ENCODE peak calls at places on chromosomes 5 and 9, in nine cellular contexts. One of them, this sample, is unnamed.

GRCh38 chr9:97889941-97890557 is 32.3 kb downstream of the TRMO start:
- DNase-seq in activated effector memory CD4-positive, alpha-beta T cell treated with Interleukin-2 at 50 U/mL for 16 hours: peak
- DNase-seq in stimulated activated CD4-positive, alpha-beta T cell treated with anti-CD3 and anti-CD28 coated beads, Interleukin-15, amount 100 ng/mL, for 24 hours: peak
- DNase-seq in LNCaP clone FGC: no peak
- DNase-seq in right lobe of liver: no peak
- DNase-seq in fibroblast of pulmonary artery: no peak
- DNase-seq in AG04449: no peak
- DNase-seq in HFFc6: peak
- DNase-seq in HCT116: no peak
- DNase-seq in this sample: peak

GRCh38 chr9:102483666-102484065 is 511.5 kb upstream of the CYLC2 start:
- DNase-seq in activated effector memory CD4-positive, alpha-beta T cell treated with Interleukin-2 at 50 U/mL for 16 hours: no peak
- DNase-seq in stimulated activated CD4-positive, alpha-beta T cell treated with anti-CD3 and anti-CD28 coated beads, Interleukin-15, amount 100 ng/mL, for 24 hours: no peak
- DNase-seq in LNCaP clone FGC: no peak
- DNase-seq in right lobe of liver: no peak
- DNase-seq in fibroblast of pulmonary artery: no peak
- DNase-seq in AG04449: no peak
- DNase-seq in HFFc6: no peak
- DNase-seq in HCT116: no peak
- DNase-seq in this sample: no peak

GRCh38 chr5:93359296-93359957 is 221.6 kb downstream of the NR2F1-AS1 start:
- DNase-seq in activated effector memory CD4-positive, alpha-beta T cell treated with Interleukin-2 at 50 U/mL for 16 hours: no peak
- DNase-seq in stimulated activated CD4-positive, alpha-beta T cell treated with anti-CD3 and anti-CD28 coated beads, Interleukin-15, amount 100 ng/mL, for 24 hours: no peak
- DNase-seq in LNCaP clone FGC: peak
- DNase-seq in right lobe of liver: no peak
- DNase-seq in fibroblast of pulmonary artery: peak
- DNase-seq in AG04449: no peak
- DNase-seq in HFFc6: peak
- DNase-seq in HCT116: peak
- DNase-seq in this sample: no peak

GRCh38 chr5:89769975-89770374 is 639.6 kb downstream of the CETN3 start:
- DNase-seq in activated effector memory CD4-positive, alpha-beta T cell treated with Interleukin-2 at 50 U/mL for 16 hours: no peak
- DNase-seq in stimulated activated CD4-positive, alpha-beta T cell treated with anti-CD3 and anti-CD28 coated beads, Interleukin-15, amount 100 ng/mL, for 24 hours: no peak
- DNase-seq in LNCaP clone FGC: no peak
- DNase-seq in right lobe of liver: no peak
- DNase-seq in fibroblast of pulmonary artery: peak
- DNase-seq in AG04449: peak
- DNase-seq in HFFc6: no peak
- DNase-seq in HCT116: peak
- DNase-seq in this sample: no peak

GRCh38 chr9:121748080-121748479 is 96.6 kb downstream of the DAB2IP start:
- DNase-seq in activated effector memory CD4-positive, alpha-beta T cell treated with Interleukin-2 at 50 U/mL for 16 hours: no peak
- DNase-seq in stimulated activated CD4-positive, alpha-beta T cell treated with anti-CD3 and anti-CD28 coated beads, Interleukin-15, amount 100 ng/mL, for 24 hours: no peak
- DNase-seq in LNCaP clone FGC: no peak
- DNase-seq in right lobe of liver: no peak
- DNase-seq in fibroblast of pulmonary artery: no peak
- DNase-seq in AG04449: no peak
- DNase-seq in HFFc6: no peak
- DNase-seq in HCT116: no peak
- DNase-seq in this sample: no peak

GRCh38 chr5:93162201-93162654 is 418.8 kb downstream of the NR2F1-AS1 start:
- DNase-seq in activated effector memory CD4-positive, alpha-beta T cell treated with Interleukin-2 at 50 U/mL for 16 hours: no peak
- DNase-seq in stimulated activated CD4-positive, alpha-beta T cell treated with anti-CD3 and anti-CD28 coated beads, Interleukin-15, amount 100 ng/mL, for 24 hours: no peak
- DNase-seq in LNCaP clone FGC: no peak
- DNase-seq in right lobe of liver: no peak
- DNase-seq in fibroblast of pulmonary artery: peak
- DNase-seq in AG04449: no peak
- DNase-seq in HFFc6: peak
- DNase-seq in HCT116: peak
- DNase-seq in this sample: no peak

GRCh38 chr9:38008168-38009034 is 60.6 kb downstream of the SHB start:
- DNase-seq in activated effector memory CD4-positive, alpha-beta T cell treated with Interleukin-2 at 50 U/mL for 16 hours: no peak
- DNase-seq in stimulated activated CD4-positive, alpha-beta T cell treated with anti-CD3 and anti-CD28 coated beads, Interleukin-15, amount 100 ng/mL, for 24 hours: peak
- DNase-seq in LNCaP clone FGC: peak
- DNase-seq in right lobe of liver: peak
- DNase-seq in fibroblast of pulmonary artery: peak
- DNase-seq in AG04449: no peak
- DNase-seq in HFFc6: peak
- DNase-seq in HCT116: peak
- DNase-seq in this sample: peak

GRCh38 chr5:96015709-96016108 is 54.1 kb upstream of the ELL2 start:
- DNase-seq in activated effector memory CD4-positive, alpha-beta T cell treated with Interleukin-2 at 50 U/mL for 16 hours: no peak
- DNase-seq in stimulated activated CD4-positive, alpha-beta T cell treated with anti-CD3 and anti-CD28 coated beads, Interleukin-15, amount 100 ng/mL, for 24 hours: no peak
- DNase-seq in LNCaP clone FGC: no peak
- DNase-seq in right lobe of liver: no peak
- DNase-seq in fibroblast of pulmonary artery: no peak
- DNase-seq in AG04449: no peak
- DNase-seq in HFFc6: no peak
- DNase-seq in HCT116: no peak
- DNase-seq in this sample: no peak

GRCh38 chr9:108547736-108548135 is 308.1 kb downstream of the ACTL7B start:
- DNase-seq in activated effector memory CD4-positive, alpha-beta T cell treated with Interleukin-2 at 50 U/mL for 16 hours: no peak
- DNase-seq in stimulated activated CD4-positive, alpha-beta T cell treated with anti-CD3 and anti-CD28 coated beads, Interleukin-15, amount 100 ng/mL, for 24 hours: no peak
- DNase-seq in LNCaP clone FGC: no peak
- DNase-seq in right lobe of liver: no peak
- DNase-seq in fibroblast of pulmonary artery: no peak
- DNase-seq in AG04449: no peak
- DNase-seq in HFFc6: no peak
- DNase-seq in HCT116: no peak
- DNase-seq in this sample: no peak

GRCh38 chr5:139635606-139636206 is 12.4 kb upstream of the CXXC5 start:
- DNase-seq in activated effector memory CD4-positive, alpha-beta T cell treated with Interleukin-2 at 50 U/mL for 16 hours: no peak
- DNase-seq in stimulated activated CD4-positive, alpha-beta T cell treated with anti-CD3 and anti-CD28 coated beads, Interleukin-15, amount 100 ng/mL, for 24 hours: no peak
- DNase-seq in LNCaP clone FGC: no peak
- DNase-seq in right lobe of liver: peak
- DNase-seq in fibroblast of pulmonary artery: peak
- DNase-seq in AG04449: no peak
- DNase-seq in HFFc6: peak
- DNase-seq in HCT116: no peak
- DNase-seq in this sample: peak

GRCh38 chr5:170404398-170404797 is 15.2 kb upstream of the KCNMB1 start:
- DNase-seq in activated effector memory CD4-positive, alpha-beta T cell treated with Interleukin-2 at 50 U/mL for 16 hours: no peak
- DNase-seq in stimulated activated CD4-positive, alpha-beta T cell treated with anti-CD3 and anti-CD28 coated beads, Interleukin-15, amount 100 ng/mL, for 24 hours: no peak
- DNase-seq in LNCaP clone FGC: no peak
- DNase-seq in right lobe of liver: no peak
- DNase-seq in fibroblast of pulmonary artery: no peak
- DNase-seq in AG04449: no peak
- DNase-seq in HFFc6: no peak
- DNase-seq in HCT116: no peak
- DNase-seq in this sample: no peak

GRCh38 chr5:76041863-76042262 is 41.3 kb upstream of the SV2C start:
- DNase-seq in activated effector memory CD4-positive, alpha-beta T cell treated with Interleukin-2 at 50 U/mL for 16 hours: no peak
- DNase-seq in stimulated activated CD4-positive, alpha-beta T cell treated with anti-CD3 and anti-CD28 coated beads, Interleukin-15, amount 100 ng/mL, for 24 hours: peak
- DNase-seq in LNCaP clone FGC: no peak
- DNase-seq in right lobe of liver: no peak
- DNase-seq in fibroblast of pulmonary artery: no peak
- DNase-seq in AG04449: no peak
- DNase-seq in HFFc6: no peak
- DNase-seq in HCT116: no peak
- DNase-seq in this sample: peak

GRCh38 chr5:1249366-1250280 is 24.4 kb downstream of the SLC6A18 start:
- DNase-seq in activated effector memory CD4-positive, alpha-beta T cell treated with Interleukin-2 at 50 U/mL for 16 hours: no peak
- DNase-seq in stimulated activated CD4-positive, alpha-beta T cell treated with anti-CD3 and anti-CD28 coated beads, Interleukin-15, amount 100 ng/mL, for 24 hours: no peak
- DNase-seq in LNCaP clone FGC: no peak
- DNase-seq in right lobe of liver: no peak
- DNase-seq in fibroblast of pulmonary artery: no peak
- DNase-seq in AG04449: no peak
- DNase-seq in HFFc6: no peak
- DNase-seq in HCT116: no peak
- DNase-seq in this sample: no peak

GRCh38 chr5:151523335-151523734 is 67.8 kb downstream of the FAT2 start:
- DNase-seq in activated effector memory CD4-positive, alpha-beta T cell treated with Interleukin-2 at 50 U/mL for 16 hours: no peak
- DNase-seq in stimulated activated CD4-positive, alpha-beta T cell treated with anti-CD3 and anti-CD28 coated beads, Interleukin-15, amount 100 ng/mL, for 24 hours: peak
- DNase-seq in LNCaP clone FGC: peak
- DNase-seq in right lobe of liver: no peak
- DNase-seq in fibroblast of pulmonary artery: peak
- DNase-seq in AG04449: no peak
- DNase-seq in HFFc6: peak
- DNase-seq in HCT116: peak
- DNase-seq in this sample: peak

GRCh38 chr5:147753783-147754182 is 28.7 kb downstream of the JAKMIP2 start:
- DNase-seq in activated effector memory CD4-positive, alpha-beta T cell treated with Interleukin-2 at 50 U/mL for 16 hours: no peak
- DNase-seq in stimulated activated CD4-positive, alpha-beta T cell treated with anti-CD3 and anti-CD28 coated beads, Interleukin-15, amount 100 ng/mL, for 24 hours: no peak
- DNase-seq in LNCaP clone FGC: no peak
- DNase-seq in right lobe of liver: no peak
- DNase-seq in fibroblast of pulmonary artery: no peak
- DNase-seq in AG04449: no peak
- DNase-seq in HFFc6: no peak
- DNase-seq in HCT116: no peak
- DNase-seq in this sample: no peak

GRCh38 chr5:9892696-9893095 is 262.5 kb upstream of the TAS2R1 start:
- DNase-seq in activated effector memory CD4-positive, alpha-beta T cell treated with Interleukin-2 at 50 U/mL for 16 hours: no peak
- DNase-seq in stimulated activated CD4-positive, alpha-beta T cell treated with anti-CD3 and anti-CD28 coated beads, Interleukin-15, amount 100 ng/mL, for 24 hours: no peak
- DNase-seq in LNCaP clone FGC: no peak
- DNase-seq in right lobe of liver: no peak
- DNase-seq in fibroblast of pulmonary artery: no peak
- DNase-seq in AG04449: no peak
- DNase-seq in HFFc6: no peak
- DNase-seq in HCT116: no peak
- DNase-seq in this sample: no peak

GRCh38 chr5:172276214-172276613 is 7.3 kb downstream of the UBTD2 start:
- DNase-seq in activated effector memory CD4-positive, alpha-beta T cell treated with Interleukin-2 at 50 U/mL for 16 hours: no peak
- DNase-seq in stimulated activated CD4-positive, alpha-beta T cell treated with anti-CD3 and anti-CD28 coated beads, Interleukin-15, amount 100 ng/mL, for 24 hours: no peak
- DNase-seq in LNCaP clone FGC: no peak
- DNase-seq in right lobe of liver: no peak
- DNase-seq in fibroblast of pulmonary artery: peak
- DNase-seq in AG04449: no peak
- DNase-seq in HFFc6: peak
- DNase-seq in HCT116: no peak
- DNase-seq in this sample: no peak

GRCh38 chr5:56685503-56686217 is 129.7 kb upstream of the MAP3K1 start:
- DNase-seq in activated effector memory CD4-positive, alpha-beta T cell treated with Interleukin-2 at 50 U/mL for 16 hours: no peak
- DNase-seq in stimulated activated CD4-positive, alpha-beta T cell treated with anti-CD3 and anti-CD28 coated beads, Interleukin-15, amount 100 ng/mL, for 24 hours: no peak
- DNase-seq in LNCaP clone FGC: no peak
- DNase-seq in right lobe of liver: no peak
- DNase-seq in fibroblast of pulmonary artery: no peak
- DNase-seq in AG04449: no peak
- DNase-seq in HFFc6: no peak
- DNase-seq in HCT116: no peak
- DNase-seq in this sample: no peak

GRCh38 chr9:137083418-137084004 is 3.3 kb upstream of the MAN1B1 start:
- DNase-seq in activated effector memory CD4-positive, alpha-beta T cell treated with Interleukin-2 at 50 U/mL for 16 hours: no peak
- DNase-seq in stimulated activated CD4-positive, alpha-beta T cell treated with anti-CD3 and anti-CD28 coated beads, Interleukin-15, amount 100 ng/mL, for 24 hours: peak
- DNase-seq in LNCaP clone FGC: no peak
- DNase-seq in right lobe of liver: no peak
- DNase-seq in fibroblast of pulmonary artery: peak
- DNase-seq in AG04449: peak
- DNase-seq in HFFc6: peak
- DNase-seq in HCT116: peak
- DNase-seq in this sample: no peak

GRCh38 chr9:35736201-35736633 is 3.8 kb downstream of the CREB3 start:
- DNase-seq in activated effector memory CD4-positive, alpha-beta T cell treated with Interleukin-2 at 50 U/mL for 16 hours: peak
- DNase-seq in stimulated activated CD4-positive, alpha-beta T cell treated with anti-CD3 and anti-CD28 coated beads, Interleukin-15, amount 100 ng/mL, for 24 hours: peak
- DNase-seq in LNCaP clone FGC: no peak
- DNase-seq in right lobe of liver: no peak
- DNase-seq in fibroblast of pulmonary artery: peak
- DNase-seq in AG04449: no peak
- DNase-seq in HFFc6: peak
- DNase-seq in HCT116: peak
- DNase-seq in this sample: peak

GRCh38 chr9:77648458-77649108 is 461 bp upstream of the GNA14 start:
- DNase-seq in activated effector memory CD4-positive, alpha-beta T cell treated with Interleukin-2 at 50 U/mL for 16 hours: no peak
- DNase-seq in stimulated activated CD4-positive, alpha-beta T cell treated with anti-CD3 and anti-CD28 coated beads, Interleukin-15, amount 100 ng/mL, for 24 hours: peak
- DNase-seq in LNCaP clone FGC: peak
- DNase-seq in right lobe of liver: peak
- DNase-seq in fibroblast of pulmonary artery: peak
- DNase-seq in AG04449: no peak
- DNase-seq in HFFc6: no peak
- DNase-seq in HCT116: no peak
- DNase-seq in this sample: peak

GRCh38 chr5:177600458-177601018 is 606 bp downstream of the B4GALT7 start:
- DNase-seq in activated effector memory CD4-positive, alpha-beta T cell treated with Interleukin-2 at 50 U/mL for 16 hours: no peak
- DNase-seq in stimulated activated CD4-positive, alpha-beta T cell treated with anti-CD3 and anti-CD28 coated beads, Interleukin-15, amount 100 ng/mL, for 24 hours: no peak
- DNase-seq in LNCaP clone FGC: no peak
- DNase-seq in right lobe of liver: no peak
- DNase-seq in fibroblast of pulmonary artery: peak
- DNase-seq in AG04449: no peak
- DNase-seq in HFFc6: no peak
- DNase-seq in HCT116: no peak
- DNase-seq in this sample: no peak

GRCh38 chr9:35917261-35917660 is 8.0 kb downstream of the SPAAR start:
- DNase-seq in activated effector memory CD4-positive, alpha-beta T cell treated with Interleukin-2 at 50 U/mL for 16 hours: no peak
- DNase-seq in stimulated activated CD4-positive, alpha-beta T cell treated with anti-CD3 and anti-CD28 coated beads, Interleukin-15, amount 100 ng/mL, for 24 hours: no peak
- DNase-seq in LNCaP clone FGC: no peak
- DNase-seq in right lobe of liver: no peak
- DNase-seq in fibroblast of pulmonary artery: no peak
- DNase-seq in AG04449: no peak
- DNase-seq in HFFc6: no peak
- DNase-seq in HCT116: no peak
- DNase-seq in this sample: peak

GRCh38 chr9:2066312-2067273 is 51.4 kb downstream of the SMARCA2 start:
- DNase-seq in activated effector memory CD4-positive, alpha-beta T cell treated with Interleukin-2 at 50 U/mL for 16 hours: no peak
- DNase-seq in stimulated activated CD4-positive, alpha-beta T cell treated with anti-CD3 and anti-CD28 coated beads, Interleukin-15, amount 100 ng/mL, for 24 hours: no peak
- DNase-seq in LNCaP clone FGC: peak
- DNase-seq in right lobe of liver: no peak
- DNase-seq in fibroblast of pulmonary artery: peak
- DNase-seq in AG04449: no peak
- DNase-seq in HFFc6: peak
- DNase-seq in HCT116: no peak
- DNase-seq in this sample: peak

GRCh38 chr5:57627661-57628060 is 145.1 kb upstream of the ACTBL2 start:
- DNase-seq in activated effector memory CD4-positive, alpha-beta T cell treated with Interleukin-2 at 50 U/mL for 16 hours: no peak
- DNase-seq in stimulated activated CD4-positive, alpha-beta T cell treated with anti-CD3 and anti-CD28 coated beads, Interleukin-15, amount 100 ng/mL, for 24 hours: no peak
- DNase-seq in LNCaP clone FGC: no peak
- DNase-seq in right lobe of liver: no peak
- DNase-seq in fibroblast of pulmonary artery: no peak
- DNase-seq in AG04449: no peak
- DNase-seq in HFFc6: no peak
- DNase-seq in HCT116: no peak
- DNase-seq in this sample: no peak

GRCh38 chr9:127522727-127523126 is 71.4 kb downstream of the LRSAM1 start:
- DNase-seq in activated effector memory CD4-positive, alpha-beta T cell treated with Interleukin-2 at 50 U/mL for 16 hours: no peak
- DNase-seq in stimulated activated CD4-positive, alpha-beta T cell treated with anti-CD3 and anti-CD28 coated beads, Interleukin-15, amount 100 ng/mL, for 24 hours: no peak
- DNase-seq in LNCaP clone FGC: no peak
- DNase-seq in right lobe of liver: no peak
- DNase-seq in fibroblast of pulmonary artery: no peak
- DNase-seq in AG04449: no peak
- DNase-seq in HFFc6: peak
- DNase-seq in HCT116: no peak
- DNase-seq in this sample: no peak

GRCh38 chr5:180873628-180874520 is 12.8 kb upstream of the ZFP62 start:
- DNase-seq in activated effector memory CD4-positive, alpha-beta T cell treated with Interleukin-2 at 50 U/mL for 16 hours: peak
- DNase-seq in stimulated activated CD4-positive, alpha-beta T cell treated with anti-CD3 and anti-CD28 coated beads, Interleukin-15, amount 100 ng/mL, for 24 hours: no peak
- DNase-seq in LNCaP clone FGC: peak
- DNase-seq in right lobe of liver: no peak
- DNase-seq in fibroblast of pulmonary artery: peak
- DNase-seq in AG04449: no peak
- DNase-seq in HFFc6: peak
- DNase-seq in HCT116: no peak
- DNase-seq in this sample: no peak

GRCh38 chr5:173789031-173789920 is 98.9 kb upstream of the CPEB4 start:
- DNase-seq in activated effector memory CD4-positive, alpha-beta T cell treated with Interleukin-2 at 50 U/mL for 16 hours: no peak
- DNase-seq in stimulated activated CD4-positive, alpha-beta T cell treated with anti-CD3 and anti-CD28 coated beads, Interleukin-15, amount 100 ng/mL, for 24 hours: peak
- DNase-seq in LNCaP clone FGC: no peak
- DNase-seq in right lobe of liver: peak
- DNase-seq in fibroblast of pulmonary artery: peak
- DNase-seq in AG04449: no peak
- DNase-seq in HFFc6: peak
- DNase-seq in HCT116: peak
- DNase-seq in this sample: no peak

GRCh38 chr5:176578391-176578808 is 29.3 kb downstream of the CDHR2 start:
- DNase-seq in activated effector memory CD4-positive, alpha-beta T cell treated with Interleukin-2 at 50 U/mL for 16 hours: peak
- DNase-seq in stimulated activated CD4-positive, alpha-beta T cell treated with anti-CD3 and anti-CD28 coated beads, Interleukin-15, amount 100 ng/mL, for 24 hours: peak
- DNase-seq in LNCaP clone FGC: peak
- DNase-seq in right lobe of liver: no peak
- DNase-seq in fibroblast of pulmonary artery: peak
- DNase-seq in AG04449: no peak
- DNase-seq in HFFc6: peak
- DNase-seq in HCT116: peak
- DNase-seq in this sample: peak

GRCh38 chr5:142280066-142281011 is 44.5 kb downstream of the SPRY4 start:
- DNase-seq in activated effector memory CD4-positive, alpha-beta T cell treated with Interleukin-2 at 50 U/mL for 16 hours: no peak
- DNase-seq in stimulated activated CD4-positive, alpha-beta T cell treated with anti-CD3 and anti-CD28 coated beads, Interleukin-15, amount 100 ng/mL, for 24 hours: no peak
- DNase-seq in LNCaP clone FGC: no peak
- DNase-seq in right lobe of liver: no peak
- DNase-seq in fibroblast of pulmonary artery: peak
- DNase-seq in AG04449: no peak
- DNase-seq in HFFc6: no peak
- DNase-seq in HCT116: no peak
- DNase-seq in this sample: peak

This sample was measured in H7.